ENCODE peak calls at places on chromosomes 1 and 21, in six cellular contexts. One of them, this sample, is unnamed.

GRCh38 chr1:59141267-59141863 is 155.5 kb upstream of the FGGY start:
- DNase-seq in AG10803: no peak
- DNase-seq in lower leg skin: no peak
- DNase-seq in mammary epithelial cell: no peak
- DNase-seq in cardiac fibroblast: no peak
- DNase-seq in Calu3: no peak
- DNase-seq in this sample: no peak

GRCh38 chr1:218496561-218496960 is 151.4 kb downstream of the TGFB2 start:
- DNase-seq in cardiac fibroblast: peak; percentile 90
- DNase-seq in AG10803: peak; percentile 99
- DNase-seq in mammary epithelial cell: peak; percentile 100
- DNase-seq in Calu3: peak; percentile 73
- DNase-seq in lower leg skin: no peak
- DNase-seq in this sample: no peak

GRCh38 chr1:22808846-22809501 is 98.3 kb downstream of the EPHB2 start:
- DNase-seq in Calu3: no peak
- DNase-seq in AG10803: peak; percentile 90
- DNase-seq in cardiac fibroblast: peak; percentile 93
- DNase-seq in mammary epithelial cell: no peak
- DNase-seq in lower leg skin: no peak
- DNase-seq in this sample: peak; percentile 46

GRCh38 chr1:59638172-59638800 is 176.5 kb upstream of the HOOK1 start:
- DNase-seq in Calu3: peak; percentile 36
- DNase-seq in AG10803: peak; percentile 95
- DNase-seq in cardiac fibroblast: peak; percentile 80
- DNase-seq in mammary epithelial cell: peak; percentile 36
- DNase-seq in lower leg skin: no peak
- DNase-seq in this sample: no peak

GRCh38 chr1:97202481-97202880 is 480.9 kb downstream of the PTBP2 start:
- DNase-seq in cardiac fibroblast: no peak
- DNase-seq in mammary epithelial cell: peak; percentile 6
- DNase-seq in Calu3: no peak
- DNase-seq in lower leg skin: no peak
- DNase-seq in AG10803: no peak
- DNase-seq in this sample: no peak

GRCh38 chr1:101005871-101006270 is 19.7 kb downstream of the DPH5 start:
- DNase-seq in Calu3: no peak
- DNase-seq in mammary epithelial cell: no peak
- DNase-seq in lower leg skin: no peak
- DNase-seq in AG10803: no peak
- DNase-seq in cardiac fibroblast: no peak
- DNase-seq in this sample: no peak

GRCh38 chr1:92882817-92883216 is 51.0 kb downstream of the RPL5 start:
- DNase-seq in AG10803: no peak
- DNase-seq in mammary epithelial cell: peak; percentile 11
- DNase-seq in Calu3: no peak
- DNase-seq in cardiac fibroblast: no peak
- DNase-seq in lower leg skin: no peak
- DNase-seq in this sample: no peak

GRCh38 chr1:46637444-46638083 is 21.0 kb upstream of the MOB3C start:
- DNase-seq in AG10803: no peak
- DNase-seq in mammary epithelial cell: no peak
- DNase-seq in Calu3: no peak
- DNase-seq in lower leg skin: no peak
- DNase-seq in cardiac fibroblast: no peak
- DNase-seq in this sample: no peak

GRCh38 chr1:72845981-72846380 is 563.6 kb upstream of the NEGR1 start:
- DNase-seq in Calu3: no peak
- DNase-seq in cardiac fibroblast: no peak
- DNase-seq in lower leg skin: no peak
- DNase-seq in AG10803: no peak
- DNase-seq in mammary epithelial cell: no peak
- DNase-seq in this sample: no peak

GRCh38 chr1:214900590-214900989 is 181.9 kb upstream of the KCNK2 start:
- DNase-seq in lower leg skin: no peak
- DNase-seq in AG10803: no peak
- DNase-seq in Calu3: no peak
- DNase-seq in mammary epithelial cell: no peak
- DNase-seq in cardiac fibroblast: no peak
- DNase-seq in this sample: no peak

GRCh38 chr1:9601942-9602793 is 13.5 kb downstream of the TMEM201 start:
- DNase-seq in AG10803: no peak
- DNase-seq in cardiac fibroblast: no peak
- DNase-seq in mammary epithelial cell: no peak
- DNase-seq in lower leg skin: no peak
- DNase-seq in Calu3: no peak
- DNase-seq in this sample: no peak

GRCh38 chr1:4768553-4768952 is 114.1 kb downstream of the AJAP1 start:
- DNase-seq in AG10803: no peak
- DNase-seq in cardiac fibroblast: no peak
- DNase-seq in mammary epithelial cell: no peak
- DNase-seq in Calu3: no peak
- DNase-seq in lower leg skin: no peak
- DNase-seq in this sample: peak; percentile 59

GRCh38 chr1:154774175-154774855 is 95.8 kb downstream of the KCNN3 start:
- DNase-seq in mammary epithelial cell: no peak
- DNase-seq in lower leg skin: peak; percentile 60
- DNase-seq in Calu3: no peak
- DNase-seq in cardiac fibroblast: no peak
- DNase-seq in AG10803: no peak
- DNase-seq in this sample: no peak

GRCh38 chr1:66705100-66705499 is 47.2 kb upstream of the DYNLT5 start:
- DNase-seq in cardiac fibroblast: no peak
- DNase-seq in mammary epithelial cell: no peak
- DNase-seq in Calu3: no peak
- DNase-seq in lower leg skin: no peak
- DNase-seq in AG10803: peak; percentile 27
- DNase-seq in this sample: no peak

GRCh38 chr1:44664730-44665370 is 9.4 kb downstream of the TMEM53 start:
- DNase-seq in AG10803: no peak
- DNase-seq in cardiac fibroblast: no peak
- DNase-seq in Calu3: no peak
- DNase-seq in lower leg skin: no peak
- DNase-seq in mammary epithelial cell: no peak
- DNase-seq in this sample: peak; percentile 42

GRCh38 chr1:98677288-98677687 is 15.8 kb downstream of the SNX7 start:
- DNase-seq in lower leg skin: no peak
- DNase-seq in cardiac fibroblast: no peak
- DNase-seq in Calu3: no peak
- DNase-seq in AG10803: peak; percentile 79
- DNase-seq in mammary epithelial cell: peak; percentile 92
- DNase-seq in this sample: no peak

GRCh38 chr1:43729816-43730463 is 22.6 kb downstream of the ST3GAL3 start:
- DNase-seq in Calu3: no peak
- DNase-seq in mammary epithelial cell: no peak
- DNase-seq in lower leg skin: no peak
- DNase-seq in AG10803: peak; percentile 25
- DNase-seq in cardiac fibroblast: no peak
- DNase-seq in this sample: no peak

GRCh38 chr1:167713330-167714081 is 8.3 kb upstream of the MPZL1 start:
- DNase-seq in Calu3: peak; percentile 11
- DNase-seq in AG10803: no peak
- DNase-seq in cardiac fibroblast: peak; percentile 38
- DNase-seq in lower leg skin: peak; percentile 87
- DNase-seq in mammary epithelial cell: no peak
- DNase-seq in this sample: no peak

GRCh38 chr1:12001249-12001917 is 17.9 kb upstream of the MIIP start:
- DNase-seq in lower leg skin: no peak
- DNase-seq in mammary epithelial cell: no peak
- DNase-seq in AG10803: peak; percentile 75
- DNase-seq in cardiac fibroblast: peak; percentile 76
- DNase-seq in Calu3: no peak
- DNase-seq in this sample: no peak

GRCh38 chr1:182617734-182618288 is 13.6 kb upstream of the RGS16 start:
- DNase-seq in mammary epithelial cell: peak; percentile 64
- DNase-seq in cardiac fibroblast: peak; percentile 33
- DNase-seq in Calu3: peak; percentile 47
- DNase-seq in AG10803: no peak
- DNase-seq in lower leg skin: no peak
- DNase-seq in this sample: no peak

GRCh38 chr21:44911066-44911383 is 9.7 kb downstream of the ITGB2 start:
- DNase-seq in mammary epithelial cell: no peak
- DNase-seq in Calu3: no peak
- DNase-seq in lower leg skin: no peak
- DNase-seq in cardiac fibroblast: no peak
- DNase-seq in AG10803: no peak
- DNase-seq in this sample: no peak

GRCh38 chr21:44910229-44911065 is 10.3 kb downstream of the ITGB2 start:
- DNase-seq in AG10803: no peak
- DNase-seq in Calu3: no peak
- DNase-seq in lower leg skin: no peak
- DNase-seq in cardiac fibroblast: no peak
- DNase-seq in mammary epithelial cell: no peak
- DNase-seq in this sample: no peak

GRCh38 chr21:44912158-44912473 is 8.6 kb downstream of the ITGB2 start:
- DNase-seq in AG10803: no peak
- DNase-seq in mammary epithelial cell: no peak
- DNase-seq in lower leg skin: no peak
- DNase-seq in Calu3: no peak
- DNase-seq in cardiac fibroblast: no peak
- DNase-seq in this sample: no peak

GRCh38 chr21:44909719-44910118 is 11.0 kb downstream of the ITGB2 start:
- DNase-seq in Calu3: no peak
- DNase-seq in AG10803: no peak
- DNase-seq in cardiac fibroblast: no peak
- DNase-seq in lower leg skin: no peak
- DNase-seq in mammary epithelial cell: no peak
- DNase-seq in this sample: no peak

GRCh38 chr21:44911384-44912157 is 9.1 kb downstream of the ITGB2 start:
- DNase-seq in cardiac fibroblast: no peak
- DNase-seq in Calu3: peak; percentile 84
- DNase-seq in AG10803: no peak
- DNase-seq in mammary epithelial cell: peak; percentile 69
- DNase-seq in lower leg skin: peak; percentile 95
- DNase-seq in this sample: no peak
- TF ChIP-seq CTCF in cardiac fibroblast: no peak
- TF ChIP-seq CTCF in Calu3: peak; percentile 29
- TF ChIP-seq CTCF in AG10803: peak; percentile 3
- TF ChIP-seq CTCF in mammary epithelial cell: peak; percentile 82
- TF ChIP-seq CTCF in lower leg skin: peak; percentile 38
- TF ChIP-seq CTCF in this sample: no peak

DNA sequence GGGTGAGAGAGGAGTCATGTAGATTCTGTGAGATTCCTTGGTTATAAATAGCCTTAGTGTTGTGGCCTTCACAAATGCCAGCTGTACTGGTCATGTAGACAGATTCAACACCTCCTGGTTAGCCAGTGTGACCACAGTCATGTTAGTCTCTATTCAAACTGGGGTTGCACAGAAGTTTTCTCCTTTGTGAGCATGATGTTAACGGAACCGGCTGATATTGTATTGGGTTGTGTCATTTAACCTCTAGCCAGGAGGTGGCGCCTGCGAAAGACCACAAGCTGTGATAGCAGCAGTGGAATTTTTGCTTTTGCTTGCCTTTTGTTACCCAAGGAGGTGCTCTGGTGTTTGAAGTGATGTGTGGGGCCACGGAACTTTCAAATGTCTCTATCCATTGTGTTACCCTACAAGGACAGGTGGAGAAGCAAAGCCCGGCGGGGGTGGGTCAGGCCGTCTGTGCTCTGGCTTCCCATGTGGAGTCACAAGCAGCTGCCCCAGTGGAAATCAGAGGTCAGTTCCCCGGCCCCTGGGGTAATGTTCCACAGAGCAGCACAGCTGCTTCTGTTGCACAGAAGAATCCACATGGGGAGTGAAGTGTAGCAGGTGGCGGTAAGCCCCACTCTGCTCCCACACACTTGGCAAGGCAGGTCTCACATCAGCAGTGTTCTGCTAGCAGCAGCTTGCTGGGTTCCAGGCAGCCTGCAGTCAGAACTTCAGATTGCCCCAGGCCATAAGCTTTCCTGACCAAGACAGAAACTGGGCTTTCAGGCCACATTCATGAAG is 112.6 kb downstream of the ADAMTS1 start:
- DNase-seq in lower leg skin: no peak
- DNase-seq in Calu3: peak; percentile 44
- DNase-seq in cardiac fibroblast: peak; percentile 67
- DNase-seq in AG10803: peak; percentile 62
- DNase-seq in mammary epithelial cell: peak; percentile 37
- DNase-seq in this sample: no peak
- TF ChIP-seq CTCF in lower leg skin: no peak
- TF ChIP-seq CTCF in Calu3: peak; percentile 29
- TF ChIP-seq CTCF in cardiac fibroblast: peak; percentile 68
- TF ChIP-seq CTCF in AG10803: peak; percentile 82
- TF ChIP-seq CTCF in mammary epithelial cell: peak; percentile 80
- TF ChIP-seq CTCF in this sample: peak; percentile 81

GRCh38 chr1:220235462-220235861 is 36.8 kb downstream of the RAB3GAP2 start:
- DNase-seq in AG10803: no peak
- DNase-seq in Calu3: no peak
- DNase-seq in lower leg skin: no peak
- DNase-seq in mammary epithelial cell: no peak
- DNase-seq in cardiac fibroblast: no peak
- DNase-seq in this sample: no peak

GRCh38 chr1:220239213-220239612 is 33.0 kb downstream of the RAB3GAP2 start:
- DNase-seq in Calu3: no peak
- DNase-seq in lower leg skin: no peak
- DNase-seq in AG10803: no peak
- DNase-seq in cardiac fibroblast: no peak
- DNase-seq in mammary epithelial cell: no peak
- DNase-seq in this sample: no peak

GRCh38 chr1:220233927-220234326 is 38.3 kb downstream of the RAB3GAP2 start:
- DNase-seq in mammary epithelial cell: no peak
- DNase-seq in AG10803: no peak
- DNase-seq in Calu3: no peak
- DNase-seq in cardiac fibroblast: no peak
- DNase-seq in lower leg skin: no peak
- DNase-seq in this sample: no peak
- TF ChIP-seq CTCF in mammary epithelial cell: no peak
- TF ChIP-seq CTCF in AG10803: no peak
- TF ChIP-seq CTCF in Calu3: no peak
- TF ChIP-seq CTCF in cardiac fibroblast: no peak
- TF ChIP-seq CTCF in lower leg skin: no peak
- TF ChIP-seq CTCF in this sample: no peak

DNA sequence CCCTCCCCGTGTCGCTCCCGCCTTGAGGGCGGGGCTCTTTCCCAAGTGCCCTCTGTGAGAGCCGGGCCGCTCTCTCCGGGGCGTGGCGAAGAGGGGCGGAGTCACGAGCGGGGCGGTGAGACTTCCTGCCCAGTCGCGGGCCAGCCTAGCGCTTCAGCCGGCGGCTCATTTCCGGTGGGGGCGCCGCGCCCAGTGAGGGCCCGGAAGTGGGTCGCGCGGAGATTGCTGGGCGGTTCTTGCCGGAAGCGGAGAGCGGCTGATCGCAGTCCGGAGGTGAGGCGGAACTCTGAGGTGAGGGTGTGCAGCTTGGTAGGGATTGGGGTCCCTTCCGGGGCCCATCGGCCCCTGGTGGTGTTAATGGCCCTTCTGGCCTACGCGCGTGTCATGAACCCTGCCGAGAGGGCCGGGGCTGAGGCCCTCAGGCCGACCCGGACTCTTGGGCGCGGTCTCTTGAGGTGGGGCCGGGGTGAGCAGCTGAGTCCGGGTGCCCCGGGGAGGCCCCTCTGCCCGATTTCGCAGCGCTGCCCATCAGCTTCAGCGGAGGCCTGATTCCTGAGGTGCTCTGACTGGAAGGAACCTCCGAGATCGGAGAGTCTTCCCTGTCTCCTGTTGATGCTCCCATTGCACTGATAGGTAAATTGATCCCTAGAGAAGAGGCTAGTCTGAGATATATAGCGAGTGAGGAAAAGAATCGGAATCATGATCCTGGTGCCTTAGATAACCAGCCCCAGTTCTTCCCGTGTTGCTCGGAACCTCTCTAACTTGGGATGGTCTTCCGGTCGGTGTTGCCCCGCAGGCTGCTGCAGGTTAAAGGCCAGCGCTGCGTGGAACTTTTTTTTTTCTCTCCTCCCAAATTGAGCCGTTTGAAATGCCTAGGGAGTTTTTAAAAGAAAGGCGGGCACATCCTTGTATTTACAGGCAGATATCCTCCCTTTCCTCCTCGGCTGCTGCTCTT is at the start of gene CAP1:
- DNase-seq in Calu3: peak; percentile 99
- DNase-seq in mammary epithelial cell: peak; percentile 99
- DNase-seq in cardiac fibroblast: peak; percentile 99
- DNase-seq in AG10803: peak; percentile 98
- DNase-seq in lower leg skin: peak; percentile 100
- DNase-seq in this sample: peak; percentile 99
- TF ChIP-seq CTCF in Calu3: no peak
- TF ChIP-seq CTCF in mammary epithelial cell: no peak
- TF ChIP-seq CTCF in cardiac fibroblast: peak; percentile 1
- TF ChIP-seq CTCF in AG10803: no peak
- TF ChIP-seq CTCF in lower leg skin: no peak
- TF ChIP-seq CTCF in this sample: no peak

This sample was measured in chondrocyte.